ENCODE peak calls at places on chromosomes 13 and 19, in seven cellular contexts. T, Y, C, V, R, D and J are unnamed samples.

GRCh38 chr19:58543826-58544590 is at the start of gene TRIM28:
- DNase-seq in T (peak), R (peak), V (peak), C (peak), Y (peak), D (peak), J (peak)

GRCh38 chr19:33953023-33953422 is 156.4 kb downstream of the KCTD15 start:
- DNase-seq in T (no peak), R (no peak), V (no peak), D (no peak), Y (peak), C (no peak), J (no peak)

GRCh38 chr19:35774274-35775045 is 904 bp upstream of the ARHGAP33 start:
- DNase-seq in D (no peak), R (no peak), Y (no peak), T (no peak), C (no peak), V (no peak), J (no peak)

GRCh38 chr19:23521471-23521870 is 126.2 kb upstream of the ZNF91 start:
- DNase-seq in C (no peak), T (no peak), V (no peak), Y (no peak), D (no peak), R (no peak), J (peak)

GRCh38 chr13:78608254-78608704 is 4.9 kb upstream of the POU4F1 start:
- DNase-seq in T (no peak), R (no peak), Y (no peak), C (no peak), V (no peak), D (no peak), J (no peak)

GRCh38 chr13:61135583-61135982 is 280.1 kb downstream of the PCDH20 start:
- DNase-seq in R (no peak), V (no peak), Y (no peak), D (no peak), C (no peak), T (no peak), J (no peak)

GRCh38 chr19:10874019-10874418 is 2.7 kb downstream of the CARM1 start:
- DNase-seq in R (no peak), C (no peak), V (no peak), T (no peak), Y (no peak), D (no peak), J (no peak)

GRCh38 chr13:100129605-100130004 is 40.7 kb downstream of the PCCA start:
- DNase-seq in C (no peak), T (no peak), V (no peak), D (no peak), Y (no peak), R (no peak), J (no peak)

GRCh38 chr13:67416047-67416925 is 186.2 kb upstream of the PCDH9 start:
- DNase-seq in V (peak), C (peak), Y (peak), R (peak), D (no peak), T (peak), J (peak)

GRCh38 chr13:42497798-42498197 is 76.2 kb upstream of the TNFSF11 start:
- DNase-seq in T (peak), Y (peak), D (no peak), R (no peak), V (no peak), C (peak), J (peak)

GRCh38 chr19:48342414-48342738 is 17.0 kb downstream of the EMP3 start:
- DNase-seq in D (no peak), V (no peak), C (no peak), R (no peak), Y (no peak), T (no peak), J (no peak)

GRCh38 chr19:48341515-48342413 is 16.4 kb downstream of the EMP3 start:
- DNase-seq in R (no peak), V (no peak), C (no peak), D (no peak), T (no peak), Y (no peak), J (no peak)

GRCh38 chr19:48341006-48341405 is 15.7 kb downstream of the EMP3 start:
- DNase-seq in V (no peak), D (no peak), Y (peak), T (peak), R (no peak), C (peak), J (peak)

GRCh38 chr19:48338802-48339660 is 13.7 kb downstream of the EMP3 start:
- DNase-seq in T (no peak), Y (no peak), D (no peak), V (no peak), R (no peak), C (no peak), J (no peak)

GRCh38 chr19:48338253-48338755 is 13.0 kb downstream of the EMP3 start:
- DNase-seq in Y (no peak), V (no peak), C (no peak), T (no peak), D (no peak), R (no peak), J (no peak)
- H3K4me3 ChIP-seq in Y (no peak), V (no peak), C (no peak), T (no peak), D (no peak), R (no peak), J (no peak)

DNA sequence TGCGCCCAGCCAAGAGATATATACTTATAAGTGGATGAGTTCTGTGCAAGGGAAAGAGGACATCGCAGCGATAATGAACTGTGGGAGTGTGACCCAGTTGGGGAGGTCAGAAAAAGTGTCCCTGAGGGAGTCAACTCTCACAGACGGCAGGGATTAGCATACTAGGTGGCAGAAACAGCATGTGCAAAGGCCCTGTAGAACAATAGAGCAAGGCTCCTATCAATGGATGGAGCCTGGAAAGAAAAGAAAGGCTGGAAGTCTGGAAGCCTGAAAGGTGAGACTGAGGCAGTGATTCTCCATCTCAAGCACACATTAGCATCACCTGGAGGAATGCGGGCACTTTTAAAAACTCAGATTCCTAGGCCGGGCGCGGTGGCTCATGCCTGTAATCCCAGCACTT is 21.4 kb upstream of the TNFSF14 start:
- DNase-seq in C (no peak), V (no peak), R (no peak), Y (no peak), D (no peak), T (no peak), J (no peak)
- H3K4me3 ChIP-seq in C (no peak), V (no peak), R (no peak), Y (no peak), D (no peak), T (no peak), J (no peak)

DNA sequence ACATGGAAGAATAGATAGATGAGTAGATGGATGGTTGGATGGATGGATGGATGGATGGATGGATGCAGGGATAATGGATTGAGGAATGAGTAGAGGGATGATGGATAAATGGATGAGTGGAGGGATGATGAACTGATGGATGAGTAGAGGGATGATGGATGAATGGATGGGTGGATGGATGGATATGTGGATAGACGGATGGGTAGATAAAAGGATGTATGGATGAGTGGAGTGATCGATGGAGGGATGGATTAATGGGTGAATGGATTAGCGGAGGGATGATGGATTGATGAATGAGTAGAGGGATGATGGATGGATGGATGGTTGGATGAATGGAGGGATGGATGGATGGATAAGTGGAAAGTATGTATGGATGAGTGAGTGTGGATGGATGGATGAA is 533.2 kb downstream of the RFC3 start:
- DNase-seq in Y (no peak), T (no peak), R (no peak), V (no peak), C (no peak), D (no peak), J (no peak)
- H3K4me3 ChIP-seq in Y (no peak), T (no peak), R (no peak), V (no peak), C (no peak), D (no peak), J (no peak)

DNA sequence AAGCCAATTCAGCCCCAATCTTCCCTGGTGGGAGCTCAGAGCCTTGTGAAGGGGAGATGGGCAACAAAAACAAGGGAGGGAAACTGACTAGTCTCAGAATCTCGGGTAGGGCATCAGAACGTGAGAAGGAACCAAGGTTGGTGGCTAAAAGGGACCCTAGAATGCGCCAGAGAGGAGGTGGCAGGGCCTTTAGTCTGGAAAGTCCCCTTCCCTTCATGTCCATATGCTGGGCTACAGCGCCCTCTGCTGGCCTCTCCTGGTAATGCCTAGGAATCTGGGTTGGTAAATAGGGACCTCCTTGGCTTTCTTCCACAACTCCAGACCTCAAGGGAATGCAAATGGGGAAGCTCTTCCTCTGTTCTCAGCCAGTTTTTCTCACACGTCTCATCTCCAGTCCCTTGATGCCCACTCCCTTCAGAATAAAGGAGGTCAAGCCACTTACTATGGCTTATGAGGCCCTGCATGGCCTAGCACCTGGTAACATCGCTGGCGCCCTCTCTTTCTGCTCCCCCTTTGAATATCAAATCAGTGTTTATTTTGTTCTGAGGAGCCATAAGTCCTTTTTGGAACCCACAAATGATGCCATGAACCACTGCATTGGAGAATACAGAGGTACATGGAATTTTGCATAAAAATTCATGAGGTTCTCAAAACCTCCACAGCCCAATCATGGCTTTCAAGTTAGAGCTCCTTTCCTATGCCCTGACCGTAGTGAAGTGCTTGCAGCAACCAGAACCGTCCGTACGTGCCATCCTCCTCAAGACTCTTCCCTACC is 1.3 kb upstream of the CCDC97 start:
- DNase-seq in V (peak), T (peak), Y (peak), D (peak), C (peak), R (peak), J (peak)
- H3K4me3 ChIP-seq in V (no peak), T (no peak), Y (peak), D (peak), C (peak), R (no peak), J (peak)

GRCh38 chr19:1457031-1457739 is 7.3 kb downstream of the APC2 start:
- DNase-seq in T (no peak), D (no peak), R (no peak), V (no peak), Y (no peak), C (no peak), J (peak)

GRCh38 chr19:1453525-1454371 is 3.8 kb downstream of the APC2 start:
- DNase-seq in D (no peak), R (no peak), V (no peak), T (peak), Y (no peak), C (no peak), J (peak)

GRCh38 chr19:1455002-1455335 is 5.0 kb downstream of the APC2 start:
- DNase-seq in Y (no peak), V (no peak), C (no peak), T (no peak), R (no peak), D (no peak), J (peak)

GRCh38 chr19:1456121-1456900 is 6.4 kb downstream of the APC2 start:
- DNase-seq in Y (no peak), C (no peak), V (no peak), R (no peak), D (no peak), T (no peak), J (no peak)

GRCh38 chr19:1455336-1456120 is 5.6 kb downstream of the APC2 start:
- DNase-seq in R (peak), Y (peak), T (peak), C (peak), V (peak), D (no peak), J (peak)
- H3K4me3 ChIP-seq in R (no peak), Y (no peak), T (no peak), C (no peak), V (no peak), D (no peak), J (no peak)